ENCODE peak calls at places on chromosomes 16 and 17, in four cellular contexts. Z is mesendoderm, L is H1, P is IMR-90. E is an unnamed sample.

GRCh38 chr17:42087736-42088705 is 10.3 kb downstream of the ZNF385C start:
- DNase-seq in Z (no peak), L (no peak), P (no peak), E (no peak)

GRCh38 chr17:17905036-17905320 is 67.2 kb downstream of the TOM1L2 start:
- DNase-seq in Z (no peak), L (no peak), P (no peak), E (no peak)

GRCh38 chr16:16018705-16019104 is 69.3 kb downstream of the ABCC1 start:
- DNase-seq in Z (no peak), L (no peak), P (no peak), E (peak)

GRCh38 chr17:41415833-41416335 is 8.5 kb downstream of the KRT37 start:
- DNase-seq in Z (peak), L (no peak), P (peak), E (peak)

GRCh38 chr16:81537721-81538561 is 93.3 kb downstream of the CMIP start:
- DNase-seq in Z (no peak), L (no peak), P (no peak), E (no peak)

GRCh38 chr16:87801679-87802300 is 36.0 kb upstream of the KLHDC4 start:
- DNase-seq in Z (no peak), L (no peak), P (no peak), E (no peak)

GRCh38 chr16:87407511-87408112 is 15.5 kb downstream of the MAP1LC3B start:
- DNase-seq in Z (no peak), L (no peak), P (no peak), E (no peak)

GRCh38 chr16:26129997-26130396 is 438.2 kb downstream of the HS3ST4 start:
- DNase-seq in Z (no peak), L (no peak), P (no peak), E (no peak)

GRCh38 chr16:67419502-67419901 is 3.2 kb upstream of the ZDHHC1 start:
- DNase-seq in Z (no peak), L (no peak), P (peak), E (no peak)

GRCh38 chr17:5892897-5893656 is 177.1 kb upstream of the WSCD1 start:
- DNase-seq in Z (no peak), L (no peak), P (no peak), E (peak)

GRCh38 chr16:3157229-3158013 is 22.6 kb downstream of the ZNF213 start:
- DNase-seq in Z (peak), L (peak), P (peak), E (peak)

GRCh38 chr16:7236824-7237410 is 95.7 kb upstream of the RBFOX1 start:
- DNase-seq in Z (no peak), L (no peak), P (no peak), E (no peak)

GRCh38 chr17:17849863-17850373 is 13.1 kb upstream of the SREBF1 start:
- DNase-seq in Z (peak), L (no peak), P (peak), E (peak)

GRCh38 chr16:67423015-67423414 is 6.7 kb upstream of the ZDHHC1 start:
- DNase-seq in Z (no peak), L (no peak), P (no peak), E (no peak)

DNA sequence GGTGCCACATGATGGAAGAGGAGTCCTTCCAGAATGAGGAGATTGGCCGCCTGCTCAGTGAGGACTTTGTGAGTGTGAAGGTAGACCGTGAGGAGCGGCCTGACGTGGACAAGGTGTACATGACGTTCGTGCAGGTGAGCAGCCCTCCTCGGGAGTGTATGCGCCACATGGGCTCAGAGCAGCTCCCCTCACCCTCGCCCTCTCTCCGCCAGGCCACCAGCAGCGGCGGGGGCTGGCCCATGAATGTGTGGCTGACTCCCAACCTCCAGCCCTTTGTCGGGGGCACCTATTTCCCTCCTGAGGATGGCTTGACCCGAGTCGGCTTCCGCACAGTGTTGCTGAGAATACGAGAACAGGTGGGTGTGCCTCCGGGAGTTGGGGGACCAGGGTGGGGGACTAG is 1.9 kb downstream of the SPATA20 start:
- DNase-seq in Z (no peak), L (no peak), P (no peak), E (no peak)
- H4K8ac ChIP-seq in Z (no peak), L (no peak), P (no peak), E (no peak)

GRCh38 chr17:77316191-77316641 is 175.4 kb downstream of the SEC14L1 start:
- DNase-seq in Z (peak), L (peak), P (peak), E (peak)

GRCh38 chr17:77316651-77317050 is 175.9 kb downstream of the SEC14L1 start:
- DNase-seq in Z (no peak), L (no peak), P (no peak), E (no peak)

GRCh38 chr17:77314601-77315000 is 173.8 kb downstream of the SEC14L1 start:
- DNase-seq in Z (no peak), L (no peak), P (no peak), E (no peak)

GRCh38 chr17:77315010-77315409 is 174.2 kb downstream of the SEC14L1 start:
- DNase-seq in Z (no peak), L (no peak), P (no peak), E (no peak)

GRCh38 chr17:77315551-77316190 is 174.9 kb downstream of the SEC14L1 start:
- DNase-seq in Z (peak), L (no peak), P (no peak), E (peak)
- H4K8ac ChIP-seq in Z (no peak), L (peak), P (peak), E (peak)

DNA sequence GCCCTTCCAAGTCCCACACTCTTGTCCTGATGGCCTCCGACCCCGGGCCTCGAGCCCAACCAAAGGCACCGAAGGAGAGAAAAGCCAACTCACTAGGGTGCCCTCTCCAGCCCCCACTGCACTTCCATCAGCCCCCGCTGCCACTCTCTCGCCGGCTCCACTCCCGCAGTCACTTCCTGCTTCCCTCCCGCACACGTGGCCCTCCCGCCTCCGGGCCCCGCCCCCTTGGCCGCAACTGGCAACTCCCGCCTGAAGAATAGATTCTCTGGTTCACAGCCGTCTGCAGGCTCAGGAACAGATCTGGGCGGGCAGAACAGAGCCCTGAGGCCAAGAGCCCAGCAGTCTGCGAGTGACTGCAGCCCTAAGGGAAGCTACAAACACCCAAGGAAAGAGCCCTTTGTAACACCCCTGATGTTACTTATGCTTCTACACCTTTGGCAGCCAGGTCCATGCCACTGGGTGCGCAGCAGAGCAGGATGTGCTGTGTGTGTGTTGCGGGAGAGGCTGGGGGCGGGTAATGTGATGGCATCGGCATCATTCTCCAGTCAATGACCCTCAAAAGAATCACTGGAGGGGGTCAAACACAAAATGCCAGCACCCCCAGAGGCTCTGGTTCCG is at the start of gene SLC39A11:
- DNase-seq in Z (peak), L (peak), P (peak), E (peak)
- H4K8ac ChIP-seq in Z (peak), L (no peak), P (peak), E (peak)

GRCh38 chr16:71289732-71290062 is 495 bp upstream of the CMTR2 start:
- DNase-seq in Z (no peak), L (no peak), P (no peak), E (no peak)

GRCh38 chr16:71287454-71287853 is 1.7 kb downstream of the CMTR2 start:
- DNase-seq in Z (no peak), L (no peak), P (no peak), E (no peak)

GRCh38 chr16:71288890-71289731 is at the start of gene CMTR2:
- DNase-seq in Z (peak), L (peak), P (peak), E (peak)

GRCh38 chr16:71287903-71288302 is 1.3 kb downstream of the CMTR2 start:
- DNase-seq in Z (peak), L (no peak), P (no peak), E (no peak)

GRCh38 chr16:71288570-71288889 is 672 bp downstream of the CMTR2 start:
- DNase-seq in Z (peak), L (no peak), P (peak), E (no peak)
- H4K8ac ChIP-seq in Z (peak), L (no peak), P (peak), E (peak)

GRCh38 chr17:81340606-81341346 is 45.7 kb upstream of the SLC38A10 start:
- DNase-seq in Z (no peak), L (peak), P (no peak), E (peak)

GRCh38 chr17:81341347-81342061 is 46.4 kb upstream of the SLC38A10 start:
- DNase-seq in Z (no peak), L (peak), P (no peak), E (peak)

GRCh38 chr17:81345211-81346089 is 49.8 kb upstream of the BAHCC1 start:
- DNase-seq in Z (peak), L (peak), P (peak), E (peak)

GRCh38 chr17:81342062-81342699 is 47.1 kb upstream of the SLC38A10 start:
- DNase-seq in Z (no peak), L (no peak), P (no peak), E (peak)

GRCh38 chr17:81342700-81343070 is 47.6 kb upstream of the SLC38A10 start:
- DNase-seq in Z (peak), L (peak), P (no peak), E (no peak)
- H4K8ac ChIP-seq in Z (no peak), L (peak), P (peak), E (peak)

E was measured in mesenchymal stem cell.